ENCODE peak calls at places on chromosome 22, in seven cellular contexts. C is SJSA1, O is upper lobe of left lung, L is fibroblast of lung, B is left ventricle myocardium inferior, Z is adipocyte, Y is spleen. H is an unnamed sample. For H3K9me3, the result is how much of the 10 kb centered on the place peaks cover.

GRCh38 chr22:39176067-39176621 is 23.7 kb upstream of the CBX7 start:
- DNase-seq in C (peak), Y (peak), O (peak), B (peak), L (peak), Z (peak), H (no peak)

GRCh38 chr22:45684169-45684568 is 12.5 kb downstream of the ATXN10 start:
- DNase-seq in Y (no peak), O (no peak), Z (no peak), B (no peak), L (peak), C (no peak), H (no peak)

GRCh38 chr22:21712751-21713427 is 22.7 kb downstream of the YPEL1 start:
- DNase-seq in Z (peak), C (peak), L (peak), Y (no peak), B (peak), O (no peak), H (peak)

GRCh38 chr22:43853328-43853931 is 8.9 kb downstream of the SULT4A1 start:
- DNase-seq in O (no peak), C (no peak), Z (no peak), L (no peak), B (no peak), Y (peak), H (no peak)

GRCh38 chr22:21727768-21728167 is 7.8 kb downstream of the YPEL1 start:
- DNase-seq in Y (no peak), Z (no peak), O (no peak), B (no peak), C (no peak), L (no peak), H (no peak)

GRCh38 chr22:38335077-38335476 is 17.8 kb upstream of the CSNK1E start:
- DNase-seq in C (no peak), Y (no peak), O (no peak), B (no peak), L (no peak), Z (peak), H (no peak)

GRCh38 chr22:21790359-21790758 is 54.8 kb upstream of the YPEL1 start:
- DNase-seq in C (no peak), Y (no peak), B (no peak), L (no peak), Z (no peak), O (no peak), H (no peak)

GRCh38 chr22:32713737-32714457 is 87.6 kb upstream of the TIMP3 start:
- DNase-seq in L (no peak), O (no peak), Z (no peak), C (no peak), Y (no peak), B (no peak), H (no peak)

GRCh38 chr22:42908082-42908746 is 51.1 kb upstream of the ARFGAP3 start:
- DNase-seq in Z (no peak), O (no peak), L (no peak), C (no peak), Y (no peak), B (no peak), H (no peak)

GRCh38 chr22:31044262-31044861 is 36.8 kb upstream of the SMTN start:
- DNase-seq in Y (no peak), C (no peak), B (peak), O (peak), Z (no peak), L (peak), H (no peak)

GRCh38 chr22:21047730-21048129 is 2.0 kb downstream of the LRRC74B start:
- DNase-seq in O (no peak), Y (peak), B (no peak), Z (no peak), L (no peak), C (no peak), H (no peak)

GRCh38 chr22:37079668-37080171 is 28.2 kb downstream of the KCTD17 start:
- DNase-seq in Z (peak), C (no peak), Y (peak), L (peak), B (no peak), O (no peak), H (peak)

GRCh38 chr22:26777402-26777801 is 120.0 kb downstream of the MIAT start:
- DNase-seq in O (no peak), C (peak), Y (no peak), Z (peak), L (peak), B (no peak), H (no peak)

GRCh38 chr22:25492950-25493790 is 71.3 kb upstream of the GRK3 start:
- DNase-seq in B (no peak), Y (no peak), L (no peak), O (no peak), C (no peak), Z (no peak), H (no peak)

GRCh38 chr22:42277988-42278776 is 7.7 kb upstream of the TCF20 start:
- DNase-seq in B (no peak), L (no peak), O (peak), Y (peak), Z (peak), C (no peak), H (no peak)

GRCh38 chr22:18103527-18104269 is 6.9 kb upstream of the TUBA8 start:
- DNase-seq in Y (peak), Z (no peak), O (peak), C (no peak), L (no peak), B (no peak), H (no peak)

GRCh38 chr22:37418627-37419369 is 8.5 kb downstream of the ELFN2 start:
- DNase-seq in C (no peak), B (no peak), Y (no peak), L (no peak), Z (no peak), O (no peak), H (no peak)

GRCh38 chr22:30940655-30941362 is 27.8 kb downstream of the MORC2 start:
- DNase-seq in O (no peak), B (no peak), Y (no peak), Z (no peak), L (no peak), C (no peak), H (no peak)

GRCh38 chr22:41603873-41604332 is 14.3 kb upstream of the PMM1 start:
- DNase-seq in Z (no peak), O (no peak), B (no peak), Y (peak), C (no peak), L (peak), H (peak)

GRCh38 chr22:40326905-40327735 is 19.2 kb upstream of the ADSL start:
- DNase-seq in Z (no peak), Y (no peak), C (peak), B (no peak), O (no peak), L (peak), H (no peak)

GRCh38 chr22:42688241-42688913 is 32.3 kb downstream of the A4GALT start:
- DNase-seq in Z (peak), C (no peak), L (peak), Y (no peak), O (peak), B (peak), H (no peak)

GRCh38 chr22:37173709-37174108 is 14.3 kb downstream of the C1QTNF6 start:
- DNase-seq in Z (peak), O (no peak), C (no peak), L (no peak), Y (peak), B (peak), H (no peak)

GRCh38 chr22:19406281-19406811 is 25.2 kb downstream of the HIRA start:
- DNase-seq in L (no peak), B (no peak), Z (no peak), C (no peak), O (no peak), Y (no peak), H (no peak)

GRCh38 chr22:38187413-38188212 is 6.0 kb upstream of the PLA2G6 start:
- DNase-seq in C (no peak), L (no peak), Y (no peak), Z (peak), B (no peak), O (no peak), H (no peak)

GRCh38 chr22:41863472-41863871 is 30.6 kb downstream of the SREBF2 start:
- DNase-seq in O (no peak), C (no peak), Z (no peak), L (no peak), B (no peak), Y (no peak), H (no peak)

GRCh38 chr22:33006955-33007318 is 51.2 kb downstream of the SYN3 start:
- DNase-seq in B (no peak), C (no peak), O (no peak), Z (no peak), Y (no peak), L (no peak), H (no peak)

GRCh38 chr22:20437253-20438065 is at the start of gene SCARF2:
- DNase-seq in C (peak), O (peak), Y (peak), Z (peak), B (peak), L (peak), H (no peak)

GRCh38 chr22:36946436-36947158 is 33.2 kb downstream of the CSF2RB start:
- DNase-seq in C (no peak), Y (no peak), L (peak), B (no peak), O (no peak), Z (no peak), H (no peak)

GRCh38 chr22:39041908-39042307 is 1.2 kb downstream of the APOBEC3F start:
- DNase-seq in B (no peak), L (no peak), Y (no peak), O (peak), Z (no peak), C (no peak), H (no peak)

GRCh38 chr22:30348837-30349236 is 7.9 kb downstream of the SF3A1 start:
- DNase-seq in B (no peak), C (no peak), L (no peak), Z (peak), Y (no peak), O (no peak), H (no peak)

GRCh38 chr22:40116496-40117200 is 61.1 kb upstream of the TNRC6B start:
- DNase-seq in L (no peak), O (no peak), Z (no peak), Y (no peak), B (no peak), C (no peak), H (peak)

GRCh38 chr22:25890651-25891050 is 148.7 kb downstream of the MYO18B start:
- DNase-seq in O (no peak), B (no peak), C (no peak), L (no peak), Z (no peak), Y (no peak), H (no peak)

GRCh38 chr22:46087816-46088277 is 62.5 kb upstream of the PPARA start:
- DNase-seq in L (peak), Z (peak), O (peak), B (peak), Y (peak), C (peak), H (no peak)

GRCh38 chr22:31275018-31275417 is 17.3 kb downstream of the PIK3IP1 start:
- DNase-seq in C (no peak), O (no peak), B (no peak), L (no peak), Z (no peak), Y (no peak), H (no peak)

GRCh38 chr22:41223535-41223934 is 17.2 kb downstream of the CHADL start:
- DNase-seq in Z (no peak), C (no peak), B (no peak), Y (no peak), O (no peak), L (no peak), H (no peak)

GRCh38 chr22:40193429-40194421 is 16.0 kb downstream of the TNRC6B start:
- DNase-seq in C (no peak), O (no peak), B (no peak), Z (peak), Y (no peak), L (peak), H (no peak)

GRCh38 chr22:32249231-32249630 is 5.9 kb downstream of the SLC5A4 start:
- DNase-seq in Y (no peak), C (no peak), Z (no peak), O (no peak), L (no peak), B (no peak), H (no peak)

GRCh38 chr22:31659246-31659645 is 2.8 kb downstream of the PISD start:
- DNase-seq in Y (no peak), B (no peak), C (no peak), Z (no peak), O (no peak), L (peak), H (no peak)

GRCh38 chr22:48494968-48495750 is 1332.5 kb downstream of the BRD1 start:
- DNase-seq in L (no peak), Y (peak), O (peak), B (no peak), Z (no peak), C (no peak), H (no peak)

GRCh38 chr22:48496987-48497650 is 1330.6 kb downstream of the BRD1 start:
- DNase-seq in Z (no peak), L (no peak), B (peak), Y (peak), C (no peak), O (peak), H (no peak)

GRCh38 chr22:48494256-48494967 is 1333.3 kb downstream of the BRD1 start:
- DNase-seq in B (no peak), C (no peak), L (no peak), Y (peak), O (peak), Z (no peak), H (no peak)

GRCh38 chr22:48496226-48496845 is 1331.3 kb downstream of the BRD1 start:
- DNase-seq in O (peak), B (peak), Z (no peak), C (no peak), L (no peak), Y (peak), H (no peak)

DNA sequence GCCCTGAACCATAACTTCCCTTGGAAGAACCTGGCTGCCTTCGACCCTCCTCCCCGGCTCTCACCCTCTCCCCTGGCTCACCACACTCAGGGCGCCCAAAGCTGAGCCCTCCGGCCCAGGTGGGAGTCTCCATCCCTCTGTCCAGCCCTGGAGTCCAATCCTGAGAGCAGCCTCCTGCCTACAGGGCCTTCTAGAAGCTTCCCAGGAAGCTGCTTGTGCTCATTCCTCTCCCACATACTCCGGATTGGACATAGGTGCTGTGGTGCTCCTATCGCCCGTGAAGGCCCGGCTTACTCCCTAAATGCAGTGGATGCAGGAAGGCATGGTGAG is 1332.0 kb downstream of the BRD1 start:
- DNase-seq in L (no peak), C (no peak), Y (peak), Z (no peak), B (no peak), O (peak), H (no peak)
- H3K9me3 ChIP-seq in L (under half), C (under half), Y (under half), Z (under half), B (under half), O (under half), H (under half)

DNA sequence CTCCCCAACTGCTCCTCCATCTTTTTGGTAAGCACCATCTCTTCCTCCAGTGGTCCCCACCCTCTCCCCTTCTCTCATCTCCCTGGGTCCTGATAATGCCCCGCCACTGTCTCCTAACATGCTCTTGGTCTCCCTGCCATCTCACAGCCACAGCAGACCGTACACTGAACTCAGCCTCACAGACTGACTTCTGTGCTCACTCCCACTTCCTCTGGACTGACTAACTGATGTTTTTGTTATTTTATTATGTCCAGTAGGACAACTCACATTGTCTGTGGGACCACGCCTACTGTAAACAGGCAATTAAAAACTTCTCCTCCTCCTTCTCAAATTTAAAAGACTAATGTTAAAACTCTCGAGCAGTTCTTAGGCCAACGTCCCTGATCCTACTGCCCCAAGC is 2.6 kb upstream of the GNAZ start:
- DNase-seq in L (no peak), Z (no peak), O (no peak), B (no peak), C (peak), Y (peak), H (peak)
- H3K9me3 ChIP-seq in L (under half), Z (under half), O (under half), B (under half), C (under half), Y (under half), H (under half)

GRCh38 chr22:48594016-48594756 is 1233.5 kb downstream of the BRD1 start:
- DNase-seq in B (no peak), Y (no peak), L (no peak), Z (no peak), O (no peak), C (no peak), H (no peak)

GRCh38 chr22:48595511-48595905 is 1232.2 kb downstream of the BRD1 start:
- DNase-seq in Z (no peak), L (no peak), O (no peak), C (no peak), Y (no peak), B (no peak), H (no peak)

GRCh38 chr22:48593551-48593950 is 1234.1 kb downstream of the BRD1 start:
- DNase-seq in O (no peak), C (no peak), L (no peak), B (no peak), Z (no peak), Y (no peak), H (no peak)

GRCh38 chr22:48594757-48595510 is 1232.7 kb downstream of the BRD1 start:
- DNase-seq in C (no peak), B (no peak), Z (no peak), O (no peak), L (no peak), Y (no peak), H (no peak)

GRCh38 chr22:48596111-48596860 is 1231.4 kb downstream of the BRD1 start:
- DNase-seq in Z (no peak), C (no peak), L (no peak), Y (no peak), O (no peak), B (no peak), H (no peak)
- H3K9me3 ChIP-seq in Z (under half), C (under half), L (under half), Y (under half), O (under half), B (under half), H (under half)

GRCh38 chr22:49747705-49748104 is 80.0 kb downstream of the BRD1 start:
- DNase-seq in B (no peak), Z (no peak), C (no peak), O (no peak), Y (no peak), L (no peak), H (no peak)

GRCh38 chr22:49749227-49749626 is 78.4 kb downstream of the BRD1 start:
- DNase-seq in Z (no peak), B (no peak), C (no peak), O (no peak), Y (no peak), L (no peak), H (no peak)

GRCh38 chr22:49746065-49746464 is 81.6 kb downstream of the BRD1 start:
- DNase-seq in B (no peak), O (no peak), Z (no peak), Y (no peak), L (no peak), C (no peak), H (no peak)

GRCh38 chr22:49748514-49748913 is 79.2 kb downstream of the BRD1 start:
- DNase-seq in Z (no peak), O (no peak), L (no peak), C (no peak), Y (no peak), B (no peak), H (no peak)

GRCh38 chr22:49747130-49747529 is 80.5 kb downstream of the BRD1 start:
- DNase-seq in L (no peak), Y (no peak), B (no peak), Z (no peak), C (no peak), O (no peak), H (no peak)
- H3K9me3 ChIP-seq in L (under half), Y (under half), B (half or more), Z (under half), C (under half), O (under half), H (under half)

GRCh38 chr22:48653306-48653705 is 1174.4 kb downstream of the BRD1 start:
- DNase-seq in O (no peak), B (no peak), C (no peak), Z (no peak), L (no peak), Y (no peak), H (no peak)

GRCh38 chr22:48652796-48653195 is 1174.9 kb downstream of the BRD1 start:
- DNase-seq in O (peak), Y (no peak), Z (no peak), B (no peak), L (no peak), C (no peak), H (no peak)

GRCh38 chr22:48650323-48651035 is 1177.2 kb downstream of the BRD1 start:
- DNase-seq in Y (no peak), L (no peak), O (peak), B (no peak), C (no peak), Z (no peak), H (no peak)

GRCh38 chr22:48651036-48651890 is 1176.4 kb downstream of the BRD1 start:
- DNase-seq in L (no peak), B (no peak), Y (no peak), Z (no peak), O (peak), C (no peak), H (no peak)

DNA sequence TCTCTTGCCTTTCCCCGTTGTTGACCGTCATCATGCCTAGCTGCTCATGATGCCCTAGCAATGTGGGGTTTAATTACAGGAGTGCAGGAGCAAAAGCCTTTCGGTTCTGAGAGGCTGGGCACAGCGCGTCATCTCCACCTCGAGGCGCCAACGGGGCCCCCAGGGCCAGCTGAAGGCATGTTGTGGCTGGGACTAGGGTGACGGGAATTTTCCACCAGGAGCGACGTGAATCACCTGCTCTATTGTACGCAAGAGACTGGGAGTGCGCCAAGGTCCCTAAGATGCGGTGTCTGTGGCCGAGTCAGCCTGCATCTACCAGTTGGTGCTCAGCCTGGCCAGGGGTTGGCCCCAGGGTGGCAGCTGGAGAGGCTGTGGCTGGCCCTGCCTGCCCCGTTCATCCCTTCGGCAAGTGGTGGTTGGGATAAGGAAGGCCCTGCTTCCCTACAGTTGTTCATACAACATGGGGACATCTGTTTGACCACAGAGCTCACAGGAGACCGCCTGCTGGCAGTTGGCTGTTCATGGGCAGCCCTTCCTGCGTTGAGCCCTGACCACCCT is 1175.6 kb downstream of the BRD1 start:
- DNase-seq in Y (no peak), Z (no peak), B (no peak), O (peak), L (peak), C (peak), H (no peak)
- H3K9me3 ChIP-seq in Y (under half), Z (under half), B (under half), O (under half), L (under half), C (under half), H (under half)